ENCODE peak calls at places on chromosomes 13 and 19, in eight cellular contexts. O is uterus; S is stomach; Z is CD4-positive, alpha-beta memory T cell; X is sigmoid colon; C is transverse colon; V is ascending aorta; R is heart left ventricle. Q is an unnamed sample.
A peak's percentile ranks its signal among the peaks of the same experiment; 100 is the strongest.

GRCh38 chr13:23743717-23744116 is 145.5 kb downstream of the MIPEP start:
- DNase-seq in O (no peak), S (no peak), Z (no peak), X (no peak), C (no peak), V (no peak), R (no peak), Q (no peak)

GRCh38 chr13:38372818-38373217 is 23.2 kb downstream of the UFM1 start:
- DNase-seq in O (no peak), S (no peak), Z (no peak), X (no peak), C (no peak), V (no peak), R (no peak), Q (no peak)

GRCh38 chr19:8120636-8121480 is 28.5 kb downstream of the FBN3 start:
- DNase-seq in O (no peak), S (no peak), Z (no peak), X (no peak), C (no peak), V (no peak), R (no peak), Q (no peak)

GRCh38 chr13:63948045-63948444 is 2532.4 kb upstream of the PCDH20 start:
- DNase-seq in O (no peak), S (no peak), Z (no peak), X (no peak), C (no peak), V (no peak), R (no peak), Q (peak; percentile 67)

GRCh38 chr13:107216046-107216715 is 648.2 kb upstream of the ARGLU1 start:
- DNase-seq in O (no peak), S (no peak), Z (no peak), X (no peak), C (no peak), V (no peak), R (no peak), Q (peak; percentile 53)

GRCh38 chr19:6803036-6803404 is 30.5 kb downstream of the VAV1 start:
- DNase-seq in O (no peak), S (no peak), Z (no peak), X (no peak), C (no peak), V (no peak), R (no peak), Q (no peak)

GRCh38 chr13:112052213-112052612 is 14.7 kb upstream of the SOX1 start:
- DNase-seq in O (no peak), S (no peak), Z (no peak), X (no peak), C (no peak), V (no peak), R (no peak), Q (no peak)

GRCh38 chr13:51959773-51960172 is 51.5 kb downstream of the ATP7B start:
- DNase-seq in O (no peak), S (no peak), Z (no peak), X (no peak), C (peak; percentile 81), V (no peak), R (no peak), Q (no peak)

GRCh38 chr13:21668665-21669599 is 1.9 kb upstream of the FGF9 start:
- DNase-seq in O (no peak), S (no peak), Z (peak; percentile 52), X (peak; percentile 73), C (peak; percentile 47), V (no peak), R (peak; percentile 24), Q (peak; percentile 37)

GRCh38 chr13:45402641-45403040 is 15.5 kb downstream of the SLC25A30 start:
- DNase-seq in O (no peak), S (no peak), Z (no peak), X (no peak), C (no peak), V (no peak), R (peak; percentile 36), Q (no peak)

GRCh38 chr13:112129557-112129956 is 62.6 kb downstream of the SOX1 start:
- DNase-seq in O (no peak), S (no peak), Z (no peak), X (no peak), C (no peak), V (no peak), R (no peak), Q (no peak)

GRCh38 chr13:107678075-107678689 is 537.2 kb downstream of the LIG4 start:
- DNase-seq in O (no peak), S (no peak), Z (no peak), X (no peak), C (no peak), V (no peak), R (no peak), Q (no peak)

GRCh38 chr19:13937479-13938360 is 497 bp downstream of the PODNL1 start:
- DNase-seq in O (no peak), S (no peak), Z (no peak), X (no peak), C (no peak), V (no peak), R (no peak), Q (no peak)

GRCh38 chr19:10318807-10319426 is 3.1 kb upstream of the FDX2 start:
- DNase-seq in O (no peak), S (no peak), Z (no peak), X (no peak), C (no peak), V (no peak), R (no peak), Q (no peak)

GRCh38 chr19:10316229-10317044 is 622 bp upstream of the FDX2 start:
- DNase-seq in O (no peak), S (no peak), Z (no peak), X (no peak), C (no peak), V (no peak), R (no peak), Q (no peak)

GRCh38 chr19:10317857-10318462 is 2.1 kb upstream of the FDX2 start:
- DNase-seq in O (no peak), S (no peak), Z (no peak), X (no peak), C (no peak), V (no peak), R (no peak), Q (no peak)

GRCh38 chr19:10317045-10317856 is 1.4 kb upstream of the FDX2 start:
- DNase-seq in O (no peak), S (no peak), Z (no peak), X (no peak), C (no peak), V (no peak), R (no peak), Q (no peak)

GRCh38 chr19:10315335-10316214 is at the start of gene FDX2:
- DNase-seq in O (peak; percentile 85), S (peak; percentile 91), Z (peak; percentile 87), X (peak; percentile 90), C (peak; percentile 92), V (no peak), R (peak; percentile 84), Q (peak; percentile 91)
- H3K4me3 ChIP-seq in O (peak within 1 kb of the TSS; percentile 73), S (peak within 1 kb of the TSS; percentile 99), Z (peak within 1 kb of the TSS; percentile 57), X (peak within 1 kb of the TSS; percentile 75), C (peak within 1 kb of the TSS; percentile 73), V (peak within 1 kb of the TSS; percentile 88), R (peak within 1 kb of the TSS; percentile 95), Q (peak within 1 kb of the TSS; percentile 75)

DNA sequence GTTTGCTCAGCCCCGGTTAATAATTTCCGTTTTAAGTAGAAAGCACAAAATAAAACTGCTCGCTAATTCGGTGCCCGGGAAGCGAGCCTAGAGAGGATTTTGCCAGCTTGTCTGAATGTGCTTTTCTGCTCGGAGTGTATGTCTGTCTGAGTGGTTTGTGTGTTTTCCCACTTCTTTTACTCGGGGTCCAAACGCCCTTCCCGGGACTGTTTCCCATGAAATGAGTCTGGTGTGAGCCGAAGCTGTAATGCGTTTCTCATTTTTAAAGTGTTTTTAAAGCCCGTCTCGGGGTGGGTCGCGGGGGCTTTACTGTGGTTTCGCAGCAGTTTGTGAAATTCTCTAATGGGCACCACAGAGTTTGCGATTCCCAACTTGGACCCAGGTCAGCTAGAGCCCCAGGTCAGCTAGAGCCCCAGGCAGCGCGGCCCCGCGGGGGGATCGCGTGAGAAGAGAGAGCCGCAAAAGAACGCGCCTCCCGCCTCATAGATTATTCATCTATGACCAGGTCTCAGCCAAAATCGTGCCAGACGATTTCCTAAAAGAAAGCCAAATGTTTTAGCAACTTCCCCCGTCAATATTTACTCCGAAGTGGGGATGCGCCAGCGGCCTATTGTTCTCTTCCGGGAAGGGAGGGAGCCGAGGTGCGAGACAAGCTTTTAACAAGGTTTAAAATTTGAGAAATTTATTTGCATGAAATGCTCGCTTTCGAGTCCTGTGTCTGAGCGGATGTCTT is 2.0 kb downstream of the ZIC2 start:
- DNase-seq in O (no peak), S (no peak), Z (peak; percentile 37), X (no peak), C (no peak), V (no peak), R (no peak), Q (peak; percentile 88)
- H3K27me3 ChIP-seq in O (peaks cover 74% of the 10 kb centered on the region), S (peaks cover 99% of the 10 kb centered on the region), Z (peaks cover 71% of the 10 kb centered on the region), X (peaks cover 99% of the 10 kb centered on the region), C (peaks cover 99% of the 10 kb centered on the region), V (peaks cover 63% of the 10 kb centered on the region), R (peaks cover 84% of the 10 kb centered on the region), Q (no peaks in the 10 kb centered on the region)

GRCh38 chr13:29422015-29422414 is 173.5 kb downstream of the SLC7A1 start:
- DNase-seq in O (no peak), S (no peak), Z (no peak), X (no peak), C (no peak), V (no peak), R (no peak), Q (no peak)
- H3K36me3 ChIP-seq in O (no peaks in the 10 kb centered on the region), S (no peaks in the 10 kb centered on the region), Z (no peaks in the 10 kb centered on the region), X (no peaks in the 10 kb centered on the region), C (no peaks in the 10 kb centered on the region), V (no peaks in the 10 kb centered on the region), R (no peaks in the 10 kb centered on the region), Q (no peaks in the 10 kb centered on the region)

GRCh38 chr13:94329277-94329676 is 150.2 kb downstream of the DCT start:
- DNase-seq in O (peak; percentile 48), S (no peak), Z (no peak), X (peak; percentile 69), C (no peak), V (no peak), R (no peak), Q (no peak)
- H3K4me3 ChIP-seq in O (no peak overlapping the region), S (no peak overlapping the region), Z (no peak overlapping the region), X (no peak overlapping the region), C (no peak overlapping the region), V (no peak overlapping the region), R (no peak overlapping the region), Q (no peak overlapping the region)

Q was measured in MG63.